ENCODE peak calls at places on chromosomes 13 and 19, in ten cellular contexts. N is Right ventricle myocardium superior; U is sciatic nerve; A is WTC11; R is GM12878; F is gastrocnemius medialis; Q is HCT116; T is CD4-positive, alpha-beta T cell; J is natural killer cell; C is K562. L is an unnamed sample.

GRCh38 chr19:29764322-29764721 is 47.5 kb upstream of the CCNE1 start:
- ATAC-seq in Q (no peak), U (no peak), A (no peak), J (no peak), N (no peak), T (no peak), F (no peak), C (no peak), R (no peak), L (no peak)

GRCh38 chr13:100483836-100484381 is 104.7 kb downstream of the GGACT start:
- ATAC-seq in J (peak), C (no peak), N (no peak), R (peak), U (no peak), Q (no peak), F (no peak), T (no peak), A (no peak), L (no peak)

GRCh38 chr19:42232435-42232834 is 10.0 kb downstream of the GSK3A start:
- ATAC-seq in U (no peak), A (no peak), J (no peak), F (no peak), T (no peak), C (no peak), Q (no peak), R (no peak), N (no peak), L (no peak)

GRCh38 chr13:27276188-27276587 is 5.6 kb downstream of the RASL11A start:
- ATAC-seq in N (peak), C (no peak), Q (no peak), T (no peak), R (no peak), J (no peak), U (no peak), A (no peak), F (no peak), L (no peak)

GRCh38 chr13:73989244-73989843 is 144.9 kb downstream of the KLF12 start:
- ATAC-seq in Q (no peak), U (no peak), F (no peak), J (no peak), N (no peak), T (no peak), C (no peak), A (peak), R (no peak), L (no peak)

GRCh38 chr19:39778763-39779162 is at the start of gene LEUTX:
- ATAC-seq in A (no peak), Q (no peak), T (no peak), N (no peak), F (no peak), J (no peak), U (no peak), C (no peak), R (peak), L (no peak)

GRCh38 chr19:51651216-51651846 is 4.7 kb upstream of the SIGLEC14 start:
- ATAC-seq in A (no peak), Q (no peak), C (no peak), R (peak), T (no peak), J (no peak), F (peak), U (peak), N (no peak), L (peak)

GRCh38 chr13:104635879-104636278 is 1569.7 kb upstream of the SLC10A2 start:
- ATAC-seq in R (no peak), C (no peak), Q (no peak), U (no peak), N (no peak), J (no peak), T (no peak), F (no peak), A (peak), L (no peak)

GRCh38 chr19:6564393-6564792 is 26.6 kb downstream of the CD70 start:
- ATAC-seq in J (no peak), R (peak), U (no peak), F (no peak), T (no peak), C (peak), N (no peak), Q (peak), A (no peak), L (no peak)

GRCh38 chr13:27097691-27098090 is 73.9 kb downstream of the USP12 start:
- ATAC-seq in Q (no peak), T (no peak), U (no peak), N (no peak), J (no peak), A (no peak), R (no peak), C (no peak), F (no peak), L (no peak)

GRCh38 chr13:24221007-24221406 is 60.5 kb downstream of the SPATA13 start:
- ATAC-seq in F (no peak), T (no peak), Q (no peak), R (no peak), J (no peak), C (peak), U (no peak), A (no peak), N (no peak), L (no peak)

GRCh38 chr13:89066868-89067466 is 1395.8 kb downstream of the SLITRK5 start:
- ATAC-seq in J (peak), A (peak), F (no peak), N (peak), C (no peak), U (peak), R (peak), T (no peak), Q (peak), L (no peak)